ENCODE peak calls at places on chromosomes 6 and 20, in seven cellular contexts. T, X, U, W, S, V and I are unnamed samples.

GRCh38 chr6:144528605-144529425 is 243.7 kb downstream of the UTRN start:
- DNase-seq in T (no peak), X (peak; percentile 28), U (no peak), W (no peak), S (no peak), V (no peak), I (no peak)

GRCh38 chr6:18307006-18307405 is 42.7 kb upstream of the DEK start:
- DNase-seq in T (no peak), X (peak; percentile 48), U (peak; percentile 47), W (no peak), S (no peak), V (no peak), I (no peak)

GRCh38 chr6:96939019-96939805 is 14.7 kb downstream of the KLHL32 start:
- DNase-seq in T (no peak), X (peak; percentile 29), U (peak; percentile 25), W (no peak), S (no peak), V (no peak), I (no peak)

GRCh38 chr6:15843226-15843625 is 180.4 kb upstream of the DTNBP1 start:
- DNase-seq in T (no peak), X (no peak), U (no peak), W (no peak), S (no peak), V (no peak), I (no peak)

GRCh38 chr6:25337431-25337830 is 58.3 kb downstream of the CARMIL1 start:
- DNase-seq in T (no peak), X (no peak), U (no peak), W (no peak), S (no peak), V (no peak), I (no peak)

GRCh38 chr6:29236060-29236459 is 65.4 kb downstream of the OR2J2 start:
- DNase-seq in T (no peak), X (no peak), U (no peak), W (no peak), S (no peak), V (no peak), I (no peak)

GRCh38 chr6:87154641-87155271 is 609 bp upstream of the ZNF292 start:
- DNase-seq in T (no peak), X (peak; percentile 85), U (peak; percentile 60), W (no peak), S (peak; percentile 42), V (no peak), I (no peak)

GRCh38 chr6:166206510-166207389 is 39.1 kb upstream of the TBXT start:
- DNase-seq in T (no peak), X (no peak), U (no peak), W (no peak), S (no peak), V (no peak), I (no peak)

GRCh38 chr6:142331601-142332000 is 29.8 kb downstream of the ADGRG6 start:
- DNase-seq in T (no peak), X (no peak), U (no peak), W (no peak), S (no peak), V (no peak), I (no peak)

GRCh38 chr6:101458341-101458740 is 64.8 kb downstream of the GRIK2 start:
- DNase-seq in T (no peak), X (peak; percentile 40), U (no peak), W (no peak), S (no peak), V (no peak), I (no peak)

GRCh38 chr20:42441862-42442196 is 747.9 kb downstream of the PTPRT start:
- DNase-seq in T (no peak), X (no peak), U (no peak), W (peak; percentile 33), S (no peak), V (no peak), I (no peak)

GRCh38 chr6:136612666-136613389 is 62.6 kb upstream of the MAP7 start:
- DNase-seq in T (no peak), X (no peak), U (no peak), W (no peak), S (no peak), V (no peak), I (no peak)

GRCh38 chr6:142943746-142944125 is 1.2 kb downstream of the HIVEP2 start:
- DNase-seq in T (no peak), X (peak; percentile 48), U (no peak), W (no peak), S (peak; percentile 18), V (no peak), I (no peak)

GRCh38 chr6:75524322-75524972 is 30.8 kb upstream of the FILIP1 start:
- DNase-seq in T (no peak), X (peak; percentile 96), U (peak; percentile 67), W (no peak), S (no peak), V (no peak), I (no peak)

GRCh38 chr6:169667716-169668115 is 34.1 kb downstream of the WDR27 start:
- DNase-seq in T (no peak), X (no peak), U (no peak), W (no peak), S (no peak), V (no peak), I (no peak)

GRCh38 chr20:40087496-40087895 is 601.5 kb downstream of the MAFB start:
- DNase-seq in T (no peak), X (no peak), U (no peak), W (no peak), S (no peak), V (no peak), I (no peak)

GRCh38 chr6:36127462-36128016 is 2.8 kb upstream of the MAPK13 start:
- DNase-seq in T (no peak), X (peak; percentile 91), U (peak; percentile 48), W (peak; percentile 69), S (no peak), V (no peak), I (peak; percentile 78)

GRCh38 chr6:2790588-2790987 is 25.4 kb downstream of the WRNIP1 start:
- DNase-seq in T (no peak), X (peak; percentile 85), U (no peak), W (no peak), S (no peak), V (no peak), I (no peak)